ENCODE peak calls at places on chromosomes 2 and 18, in five cellular contexts. Z is CD8-positive, alpha-beta T cell; B is cardiac muscle cell; W is body of pancreas; F is right atrium auricular region. O is an unnamed sample.

GRCh38 chr18:62660741-62661140 is 54.6 kb upstream of the PHLPP1 start:
- DNase-seq in B (no peak), W (no peak), Z (no peak), F (no peak), O (no peak)

GRCh38 chr2:121735520-121736074 is 1.1 kb downstream of the NIFK start:
- DNase-seq in Z (no peak), F (no peak), W (no peak), B (peak), O (no peak)

GRCh38 chr18:28114472-28114871 is 62.5 kb downstream of the CDH2 start:
- DNase-seq in F (no peak), B (peak), Z (no peak), W (no peak), O (no peak)

GRCh38 chr18:65422544-65423136 is 328.2 kb upstream of the CDH7 start:
- DNase-seq in F (no peak), W (no peak), B (no peak), Z (no peak), O (no peak)

GRCh38 chr18:58390399-58390798 is 238.5 kb downstream of the ALPK2 start:
- DNase-seq in F (no peak), Z (no peak), W (no peak), B (no peak), O (no peak)

GRCh38 chr18:3554091-3554601 is 104.2 kb downstream of the TGIF1 start:
- DNase-seq in B (peak), Z (no peak), W (no peak), F (no peak), O (no peak)

GRCh38 chr2:225998653-225999052 is 599.1 kb downstream of the NYAP2 start:
- DNase-seq in Z (no peak), W (no peak), B (no peak), F (no peak), O (no peak)

GRCh38 chr2:30708491-30709290 is 98.6 kb downstream of the CAPN13 start:
- DNase-seq in Z (no peak), B (peak), W (no peak), F (peak), O (no peak)

GRCh38 chr2:136118819-136119716 is 1.1 kb upstream of the CXCR4 start:
- DNase-seq in F (no peak), B (no peak), W (no peak), Z (peak), O (no peak)

GRCh38 chr2:174635747-174636399 is 38.3 kb upstream of the WIPF1 start:
- DNase-seq in F (no peak), B (no peak), Z (no peak), W (no peak), O (no peak)

GRCh38 chr2:223538920-223539440 is 63.2 kb downstream of the SCG2 start:
- DNase-seq in F (no peak), B (peak), W (no peak), Z (no peak), O (no peak)

GRCh38 chr18:58657081-58657480 is 14.2 kb upstream of the MALT1 start:
- DNase-seq in W (no peak), F (no peak), Z (no peak), B (no peak), O (no peak)

GRCh38 chr18:12031836-12032235 is 50.5 kb downstream of the IMPA2 start:
- DNase-seq in W (no peak), Z (no peak), B (peak), F (no peak), O (no peak)

GRCh38 chr18:47594063-47594462 is 336.4 kb downstream of the SMAD2 start:
- DNase-seq in B (no peak), Z (no peak), F (no peak), W (no peak), O (no peak)

GRCh38 chr2:194445226-194445625 is 1211.8 kb upstream of the SLC39A10 start:
- DNase-seq in Z (no peak), W (no peak), F (no peak), B (no peak), O (no peak)

GRCh38 chr2:220556658-220557057 is 929.2 kb downstream of the SLC4A3 start:
- DNase-seq in B (peak), W (no peak), F (no peak), Z (no peak), O (no peak)

GRCh38 chr2:235026649-235027557 is 75.1 kb downstream of the SH3BP4 start:
- DNase-seq in W (peak), B (peak), Z (no peak), F (no peak), O (peak)

GRCh38 chr18:72830109-72830508 is 37.7 kb downstream of the NETO1 start:
- DNase-seq in W (no peak), B (no peak), Z (no peak), F (no peak), O (no peak)

GRCh38 chr2:190569994-190570755 is 35.7 kb upstream of the NEMP2 start:
- DNase-seq in Z (no peak), B (no peak), F (no peak), W (no peak), O (no peak)

GRCh38 chr2:190570871-190571270 is 36.3 kb upstream of the NEMP2 start:
- DNase-seq in W (no peak), Z (no peak), B (no peak), F (no peak), O (no peak)

GRCh38 chr2:190574169-190574568 is 39.6 kb upstream of the NEMP2 start:
- DNase-seq in W (no peak), F (no peak), Z (no peak), B (peak), O (no peak)

GRCh38 chr2:190572251-190572650 is 37.7 kb upstream of the NEMP2 start:
- DNase-seq in Z (no peak), B (no peak), W (no peak), F (no peak), O (no peak)

DNA sequence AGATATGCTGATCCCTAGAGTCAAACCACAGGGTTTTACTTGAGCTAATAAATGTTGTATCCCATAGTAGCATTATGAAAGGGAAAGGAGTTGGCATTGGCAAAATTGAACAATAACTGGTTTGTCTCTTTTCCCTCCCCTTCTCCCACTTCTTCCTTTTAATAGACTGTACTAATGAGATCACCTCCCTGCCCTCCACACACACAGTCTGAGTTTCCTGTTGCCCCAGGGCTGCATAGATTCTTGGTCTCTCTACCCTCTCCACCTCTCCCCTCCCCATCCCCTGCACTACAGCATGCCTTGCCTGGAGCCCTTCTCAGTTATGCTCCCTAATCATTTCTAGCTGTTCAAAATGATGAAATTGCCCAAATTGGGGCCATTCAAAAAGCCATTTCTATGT is 37.1 kb upstream of the NEMP2 start:
- DNase-seq in B (peak), Z (no peak), F (no peak), W (no peak), O (no peak)
- H3K4me3 ChIP-seq in B (no peak), Z (no peak), F (no peak), W (no peak), O (no peak)

DNA sequence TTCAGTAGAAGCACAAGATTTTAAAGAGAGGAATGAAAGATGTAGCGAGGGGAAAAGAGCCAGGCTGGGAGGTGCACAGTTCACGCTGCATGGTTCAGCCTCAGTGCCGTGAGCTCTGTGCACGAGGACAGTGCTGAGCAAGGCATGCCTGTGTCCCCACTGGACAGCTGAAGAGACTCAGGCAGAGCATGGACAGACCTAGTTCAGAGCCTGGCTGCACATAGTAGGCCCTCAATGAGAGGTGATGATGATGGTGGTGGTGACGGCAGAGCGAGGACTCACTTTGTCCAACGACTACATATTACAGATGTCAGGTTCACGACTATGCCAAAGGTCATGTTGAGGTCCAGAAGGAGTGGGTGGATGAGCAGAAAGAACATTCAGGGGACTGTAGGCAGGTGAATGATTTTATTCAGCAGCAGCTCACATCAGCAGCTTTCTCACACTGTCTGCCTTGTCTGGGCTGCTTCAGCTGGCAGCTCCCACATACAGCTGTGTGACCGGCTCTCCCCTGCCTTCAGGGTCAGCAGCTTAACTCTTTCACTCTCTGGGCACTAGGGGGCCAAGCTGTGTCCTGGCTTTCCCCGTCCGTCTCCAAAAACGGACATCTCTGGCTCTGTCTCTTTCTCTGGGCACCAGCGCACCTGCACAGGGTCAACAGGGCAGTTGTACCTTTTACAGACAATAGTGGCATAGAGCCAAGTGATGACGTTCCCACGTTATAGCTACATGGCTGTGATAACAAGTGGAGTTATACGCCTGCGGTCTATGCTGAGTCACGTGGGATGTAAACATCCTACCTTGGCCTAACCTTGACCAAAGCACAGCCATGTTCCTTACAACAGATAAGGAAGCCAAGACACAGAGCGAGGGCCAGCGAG is 128.8 kb upstream of the MSH6 start:
- DNase-seq in W (peak), B (peak), Z (no peak), F (no peak), O (no peak)
- TF ChIP-seq CTCF in W (no peak), B (peak), Z (no peak), F (no peak), O (peak)

DNA sequence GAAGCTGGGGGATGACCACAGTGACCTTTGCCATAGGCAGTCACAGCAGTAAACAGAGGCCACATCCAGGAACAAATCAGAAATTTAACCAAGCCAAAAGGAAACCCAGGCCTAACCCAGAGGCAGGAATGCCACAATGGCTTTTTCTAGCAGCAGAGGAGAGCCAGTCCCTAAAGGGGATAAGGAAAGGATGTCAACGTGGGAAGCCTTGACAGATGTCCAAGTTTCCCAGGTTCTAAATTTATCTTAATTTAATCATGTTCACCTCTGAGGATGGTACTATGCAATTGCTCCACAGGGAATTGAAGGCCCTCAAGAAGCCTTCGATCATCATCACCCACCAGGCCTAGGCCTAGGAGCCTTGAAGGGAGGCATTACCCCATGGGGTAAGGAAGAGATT is 374.7 kb downstream of the TNS1 start:
- DNase-seq in W (no peak), B (no peak), Z (no peak), F (no peak), O (no peak)
- H3K27ac ChIP-seq in W (no peak), B (no peak), Z (no peak), F (peak), O (no peak)

GRCh38 chr2:69366-70344 is 23.4 kb upstream of the FAM110C start:
- DNase-seq in W (peak), B (no peak), F (no peak), Z (no peak), O (no peak)

GRCh38 chr2:66853-67252 is 20.5 kb upstream of the FAM110C start:
- DNase-seq in W (no peak), Z (no peak), F (no peak), B (no peak), O (no peak)

DNA sequence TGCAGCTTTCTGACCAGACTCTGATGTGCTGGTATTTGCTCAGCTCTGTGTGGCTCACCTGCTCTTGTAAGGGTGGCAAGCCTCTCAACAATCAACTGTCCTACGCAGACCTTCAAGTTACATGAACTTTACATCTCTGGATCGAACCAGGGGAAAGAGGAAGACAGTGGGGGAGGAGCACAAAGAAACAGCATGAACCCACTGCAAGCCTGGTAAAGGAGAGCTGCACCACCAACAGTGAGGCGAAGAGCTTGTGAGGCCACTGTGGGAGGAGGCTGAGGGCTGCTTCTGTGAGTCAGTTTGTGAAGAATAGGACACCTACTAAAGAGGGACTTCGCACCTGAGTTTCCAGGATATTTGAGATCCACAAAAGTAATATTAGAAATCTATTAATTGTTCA is 18.8 kb upstream of the FAM110C start:
- DNase-seq in F (no peak), Z (no peak), B (no peak), W (no peak), O (no peak)
- H3K4me3 ChIP-seq in F (no peak), Z (no peak), B (no peak), W (no peak), O (no peak)

GRCh38 chr2:145812163-145812554 is 1292.2 kb upstream of the ZEB2 start:
- DNase-seq in F (no peak), W (no peak), Z (no peak), B (no peak), O (no peak)

GRCh38 chr2:145818890-145819504 is 1299.1 kb upstream of the ZEB2 start:
- DNase-seq in W (no peak), B (no peak), Z (no peak), F (no peak), O (no peak)

GRCh38 chr2:145811467-145812162 is 1291.7 kb upstream of the ZEB2 start:
- DNase-seq in W (no peak), F (no peak), Z (no peak), B (peak), O (no peak)

GRCh38 chr2:145813481-145813880 is 1293.6 kb upstream of the ZEB2 start:
- DNase-seq in W (no peak), Z (no peak), B (peak), F (no peak), O (no peak)

DNA sequence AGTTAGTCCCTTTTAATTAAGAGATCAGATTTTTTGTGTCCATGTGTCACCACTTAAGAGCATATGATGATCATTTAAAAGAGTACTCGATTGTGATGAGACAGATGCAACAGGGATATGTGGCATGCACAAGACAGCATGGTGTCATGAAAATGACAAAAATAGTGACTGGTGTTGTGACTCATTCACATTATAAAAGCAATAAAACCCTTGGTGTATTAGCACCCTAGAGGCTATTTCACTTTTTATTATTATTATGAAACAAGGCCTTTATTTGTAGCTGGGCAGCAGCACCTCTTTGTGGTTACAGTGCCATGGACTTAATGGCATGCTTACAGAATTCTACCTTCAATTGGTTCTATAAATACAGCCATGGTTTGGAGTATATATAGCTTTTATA is 1296.0 kb upstream of the ZEB2 start:
- DNase-seq in W (no peak), Z (no peak), F (no peak), B (no peak), O (no peak)
- TF ChIP-seq CTCF in W (no peak), Z (no peak), F (no peak), B (no peak), O (no peak)

GRCh38 chr2:23508066-23508390 is 123.0 kb downstream of the KLHL29 start:
- DNase-seq in Z (no peak), B (peak), F (no peak), W (no peak), O (no peak)
- H3K27ac ChIP-seq in Z (no peak), B (no peak), F (no peak), W (no peak), O (no peak)

DNA sequence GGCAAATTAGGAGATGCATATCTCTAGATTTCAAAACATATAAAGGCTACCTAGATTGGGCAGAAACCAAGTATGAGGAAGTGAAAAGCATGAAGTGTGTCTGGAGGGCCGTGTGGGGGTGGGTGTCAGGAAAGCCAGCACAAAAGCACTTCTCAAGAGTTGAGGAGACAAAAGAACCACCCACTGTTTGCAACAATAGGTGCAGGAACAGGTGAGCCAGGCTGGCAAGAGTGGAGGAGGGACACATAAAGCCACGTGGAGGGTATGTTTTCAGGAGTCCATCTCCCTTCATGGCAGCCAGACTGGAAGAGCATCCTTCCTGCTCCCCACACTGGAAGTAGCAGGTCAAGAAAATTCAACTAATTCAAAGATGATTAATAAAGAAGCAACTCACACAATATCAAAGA is 96.4 kb downstream of the CERS6 start:
- DNase-seq in W (no peak), Z (no peak), B (no peak), F (no peak), O (no peak)
- H3K4me3 ChIP-seq in W (no peak), Z (no peak), B (no peak), F (no peak), O (no peak)

GRCh38 chr18:1983746-1984515 is 587.4 kb downstream of the METTL4 start:
- DNase-seq in F (no peak), Z (no peak), W (no peak), B (no peak), O (no peak)
- TF ChIP-seq CTCF in F (no peak), Z (no peak), W (no peak), B (no peak), O (no peak)

DNA sequence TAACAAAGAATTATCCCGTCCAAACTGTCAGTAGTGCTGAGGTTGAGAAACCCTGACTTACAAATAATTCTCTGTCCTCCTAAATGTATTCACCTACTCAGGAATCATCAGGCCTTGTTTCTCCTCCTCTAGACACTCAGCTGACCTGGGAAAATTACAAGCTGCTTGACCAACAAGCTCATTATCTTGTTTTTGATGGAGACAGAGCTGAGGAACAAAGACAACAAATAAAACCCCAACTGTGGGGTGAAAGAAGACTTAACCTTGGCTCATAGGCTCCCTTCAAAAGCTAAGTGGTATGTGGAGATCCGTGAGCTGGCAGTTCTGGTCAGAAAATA is 64.5 kb downstream of the CLHC1 start:
- DNase-seq in B (no peak), W (no peak), F (no peak), Z (no peak), O (no peak)
- H3K27ac ChIP-seq in B (peak), W (peak), F (peak), Z (no peak), O (no peak)

O was measured in RWPE2.